ENCODE peak calls at places on chromosome 4, in five cellular contexts. O, Q, Y, E and H are unnamed samples.
A peak's percentile ranks its signal among the peaks of the same experiment; 100 is the strongest.

GRCh38 chr4:104728380-104729122 is 233.9 kb upstream of the CXXC4 start:
- DNase-seq in O (no peak), Q (peak; percentile 98), Y (no peak), E (no peak), H (no peak)

GRCh38 chr4:104870495-104871228 is 276.0 kb upstream of the TET2 start:
- DNase-seq in O (no peak), Q (no peak), Y (no peak), E (no peak), H (no peak)

GRCh38 chr4:53656421-53656981 is 65.2 kb upstream of the LNX1 start:
- DNase-seq in O (no peak), Q (no peak), Y (no peak), E (no peak), H (no peak)

GRCh38 chr4:137755033-137755471 is 222.8 kb upstream of the PCDH18 start:
- DNase-seq in O (no peak), Q (peak; percentile 72), Y (no peak), E (no peak), H (no peak)

GRCh38 chr4:37685726-37686372 is 327 bp downstream of the RELL1 start:
- DNase-seq in O (no peak), Q (peak; percentile 37), Y (peak; percentile 61), E (peak; percentile 51), H (peak; percentile 28)

GRCh38 chr4:140686799-140687198 is 69.4 kb downstream of the TBC1D9 start:
- DNase-seq in O (no peak), Q (no peak), Y (no peak), E (no peak), H (no peak)

GRCh38 chr4:2713337-2713736 is 42.8 kb downstream of the TNIP2 start:
- DNase-seq in O (no peak), Q (no peak), Y (no peak), E (no peak), H (no peak)

GRCh38 chr4:71367546-71367945 is 28.7 kb downstream of the SLC4A4 start:
- DNase-seq in O (no peak), Q (no peak), Y (no peak), E (no peak), H (no peak)

GRCh38 chr4:157803441-157804168 is 369.2 kb downstream of the GASK1B start:
- DNase-seq in O (no peak), Q (no peak), Y (no peak), E (no peak), H (no peak)

GRCh38 chr4:101367201-101367600 is 19.9 kb upstream of the PPP3CA start:
- DNase-seq in O (no peak), Q (peak; percentile 97), Y (no peak), E (no peak), H (no peak)

GRCh38 chr4:64899563-64899962 is 490.3 kb upstream of the TECRL start:
- DNase-seq in O (no peak), Q (peak; percentile 67), Y (no peak), E (no peak), H (no peak)

GRCh38 chr4:80125252-80126177 is 52.5 kb upstream of the ANTXR2 start:
- DNase-seq in O (peak; percentile 52), Q (peak; percentile 32), Y (no peak), E (no peak), H (peak; percentile 34)

GRCh38 chr4:98536631-98537030 is 121.8 kb downstream of the TSPAN5 start:
- DNase-seq in O (peak; percentile 83), Q (no peak), Y (no peak), E (no peak), H (no peak)

GRCh38 chr4:76641351-76641750 is 206.3 kb downstream of the SHROOM3 start:
- DNase-seq in O (no peak), Q (no peak), Y (no peak), E (no peak), H (no peak)

GRCh38 chr4:22385615-22386014 is 130.3 kb downstream of the ADGRA3 start:
- DNase-seq in O (no peak), Q (peak; percentile 70), Y (no peak), E (no peak), H (no peak)

GRCh38 chr4:164012396-164013027 is 518.0 kb downstream of the TMA16 start:
- DNase-seq in O (peak; percentile 86), Q (peak; percentile 34), Y (no peak), E (peak; percentile 77), H (peak; percentile 4)

GRCh38 chr4:137735561-137736104 is 203.3 kb upstream of the PCDH18 start:
- DNase-seq in O (no peak), Q (no peak), Y (no peak), E (no peak), H (no peak)

GRCh38 chr4:129064717-129065116 is 28.6 kb downstream of the SCLT1 start:
- DNase-seq in O (no peak), Q (peak; percentile 76), Y (no peak), E (no peak), H (no peak)

GRCh38 chr4:54626113-54626512 is 31.6 kb upstream of the KIT start:
- DNase-seq in O (no peak), Q (no peak), Y (no peak), E (no peak), H (no peak)

GRCh38 chr4:147407261-147408045 is 73.4 kb upstream of the EDNRA start:
- DNase-seq in O (peak; percentile 79), Q (peak; percentile 62), Y (peak; percentile 36), E (no peak), H (no peak)

GRCh38 chr4:126825083-126825482 is 807.7 kb upstream of the INTU start:
- DNase-seq in O (no peak), Q (no peak), Y (no peak), E (no peak), H (no peak)

GRCh38 chr4:164383187-164384181 is 370.4 kb upstream of the SMIM31 start:
- DNase-seq in O (peak; percentile 86), Q (peak; percentile 72), Y (no peak), E (peak; percentile 86), H (no peak)

GRCh38 chr4:6687947-6688878 is 5.5 kb upstream of the S100P start:
- DNase-seq in O (peak; percentile 63), Q (no peak), Y (no peak), E (no peak), H (no peak)

GRCh38 chr4:1958276-1959103 is 50.3 kb downstream of the NELFA start:
- DNase-seq in O (no peak), Q (no peak), Y (no peak), E (no peak), H (no peak)

GRCh38 chr4:169594560-169595195 is 17.7 kb downstream of the NEK1 start:
- DNase-seq in O (no peak), Q (no peak), Y (no peak), E (no peak), H (no peak)

GRCh38 chr4:168693750-168694470 is 197.1 kb downstream of the PALLD start:
- DNase-seq in O (no peak), Q (peak; percentile 46), Y (no peak), E (no peak), H (no peak)

GRCh38 chr4:108411836-108412235 is 208.5 kb upstream of the RPL34 start:
- DNase-seq in O (no peak), Q (no peak), Y (no peak), E (no peak), H (no peak)

GRCh38 chr4:73922766-73923630 is 53.8 kb downstream of the CXCL1 start:
- DNase-seq in O (no peak), Q (peak; percentile 45), Y (no peak), E (no peak), H (no peak)

GRCh38 chr4:23500876-23501275 is 389.0 kb downstream of the PPARGC1A start:
- DNase-seq in O (no peak), Q (no peak), Y (no peak), E (no peak), H (no peak)

GRCh38 chr4:121977251-121978168 is 25.6 kb upstream of the TRPC3 start:
- DNase-seq in O (no peak), Q (no peak), Y (no peak), E (no peak), H (no peak)

GRCh38 chr4:155339588-155339987 is 37.2 kb downstream of the MAP9 start:
- DNase-seq in O (no peak), Q (no peak), Y (no peak), E (no peak), H (no peak)

GRCh38 chr4:102527695-102528094 is 26.5 kb downstream of the NFKB1 start:
- DNase-seq in O (no peak), Q (no peak), Y (no peak), E (no peak), H (no peak)

GRCh38 chr4:47209833-47210232 is 178.5 kb downstream of the GABRB1 start:
- DNase-seq in O (no peak), Q (peak; percentile 94), Y (no peak), E (no peak), H (no peak)

GRCh38 chr4:118249890-118250289 is 102.9 kb downstream of the PRSS12 start:
- DNase-seq in O (no peak), Q (no peak), Y (no peak), E (no peak), H (no peak)

GRCh38 chr4:143344011-143344410 is 7.3 kb downstream of the GAB1 start:
- DNase-seq in O (peak; percentile 48), Q (no peak), Y (no peak), E (no peak), H (no peak)

GRCh38 chr4:20158195-20158594 is 93.5 kb upstream of the SLIT2 start:
- DNase-seq in O (no peak), Q (no peak), Y (no peak), E (no peak), H (no peak)
- H3K9me3 ChIP-seq in O (no peaks in the 10 kb centered on the region), Q (no peaks in the 10 kb centered on the region), Y (no peaks in the 10 kb centered on the region), E (peaks cover 8% of the 10 kb centered on the region), H (no peaks in the 10 kb centered on the region)

GRCh38 chr4:185061610-185062009 is 43.3 kb downstream of the HELT start:
- DNase-seq in O (no peak), Q (no peak), Y (no peak), E (no peak), H (no peak)

GRCh38 chr4:185066179-185066578 is 47.9 kb downstream of the HELT start:
- DNase-seq in O (peak; percentile 52), Q (no peak), Y (no peak), E (no peak), H (no peak)

GRCh38 chr4:185062606-185063005 is 44.3 kb downstream of the HELT start:
- DNase-seq in O (no peak), Q (no peak), Y (no peak), E (no peak), H (no peak)
- H3K27me3 ChIP-seq in O (no peaks in the 10 kb centered on the region), Q (no peaks in the 10 kb centered on the region), Y (no peaks in the 10 kb centered on the region), E (no peaks in the 10 kb centered on the region), H (no peaks in the 10 kb centered on the region)

DNA sequence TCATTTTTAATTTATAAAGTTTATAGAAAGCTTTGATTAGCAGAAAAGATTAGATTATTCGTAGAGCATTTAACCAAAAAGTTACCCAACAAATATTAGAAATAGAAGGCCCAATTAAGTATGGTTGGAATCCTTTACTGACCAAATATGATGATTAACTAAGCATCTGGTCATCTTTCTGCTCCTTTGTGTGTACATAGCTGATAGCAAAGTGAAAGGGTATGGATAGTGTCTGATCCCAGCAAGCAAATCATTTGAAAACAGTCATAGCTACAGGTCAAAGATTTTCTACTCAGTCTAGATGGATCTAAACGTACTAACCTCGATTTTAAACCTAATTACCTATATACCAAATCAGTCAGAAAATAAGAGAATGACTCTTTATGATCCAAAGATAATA is 7.3 kb upstream of the MAB21L2 start:
- DNase-seq in O (no peak), Q (no peak), Y (no peak), E (no peak), H (no peak)
- H3K27ac ChIP-seq in O (no peak overlapping the region), Q (no peak overlapping the region), Y (no peak overlapping the region), E (no peak overlapping the region), H (no peak overlapping the region)

DNA sequence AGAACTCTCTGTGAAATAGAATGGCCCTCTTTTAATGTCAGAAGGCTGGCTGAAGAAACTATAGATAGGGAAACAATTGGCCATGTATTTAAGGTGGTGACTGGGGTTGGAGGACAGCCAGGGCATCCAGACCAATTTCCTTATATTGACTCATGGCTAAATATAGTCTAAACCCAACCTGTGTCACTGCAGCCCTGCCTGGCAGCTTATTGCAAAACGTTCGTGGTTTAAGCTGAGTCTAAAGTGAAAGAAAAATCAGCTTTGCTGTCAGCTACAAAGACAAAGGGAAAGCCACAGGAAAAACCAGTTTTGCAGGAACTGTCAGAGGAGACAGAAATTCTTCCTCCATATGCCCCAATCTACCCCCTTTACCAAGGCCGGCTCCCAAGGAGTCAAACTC is 902.8 kb upstream of the NDST4 start:
- DNase-seq in O (no peak), Q (peak; percentile 76), Y (peak; percentile 45), E (no peak), H (no peak)
- H3K9me3 ChIP-seq in O (peaks cover 66% of the 10 kb centered on the region), Q (no peaks in the 10 kb centered on the region), Y (no peaks in the 10 kb centered on the region), E (peaks cover 24% of the 10 kb centered on the region), H (peaks cover 56% of the 10 kb centered on the region)